ENCODE peak calls at places on chromosomes 4 and X, in six cellular contexts. V, M, R, Z, F and W are unnamed samples.

GRCh38 chrX:2705461-2705860 is 14.4 kb downstream of the CD99 start:
- DNase-seq in V (no peak), F (no peak), Z (no peak), M (no peak), R (no peak), W (no peak)

GRCh38 chr4:99468891-99469290 is 33.7 kb upstream of the ADH7 start:
- DNase-seq in F (no peak), R (no peak), Z (no peak), M (no peak), V (no peak), W (no peak)

GRCh38 chr4:183154701-183155391 is 55.8 kb downstream of the WWC2 start:
- DNase-seq in R (no peak), M (peak; percentile 40), V (no peak), F (no peak), Z (no peak), W (no peak)

GRCh38 chrX:9356846-9357245 is 108.0 kb upstream of the TBL1X start:
- DNase-seq in V (no peak), M (no peak), Z (no peak), F (no peak), R (no peak), W (no peak)

GRCh38 chrX:48794993-48795501 is 6.8 kb upstream of the HDAC6 start:
- DNase-seq in Z (no peak), V (peak; percentile 54), M (peak; percentile 11), F (peak; percentile 49), R (no peak), W (no peak)

GRCh38 chr4:82372502-82372873 is 1.3 kb downstream of the HNRNPD start:
- DNase-seq in R (peak; percentile 37), V (peak; percentile 15), M (peak; percentile 75), Z (peak; percentile 30), F (no peak), W (no peak)

GRCh38 chr4:113181289-113182007 is 132.0 kb downstream of the ANK2 start:
- DNase-seq in M (peak; percentile 59), F (no peak), V (no peak), R (no peak), Z (no peak), W (no peak)

GRCh38 chr4:39976945-39977488 is 694 bp downstream of the PDS5A start:
- DNase-seq in F (peak; percentile 17), V (no peak), M (peak; percentile 40), Z (peak; percentile 18), R (no peak), W (no peak)

GRCh38 chr4:183140911-183141320 is 41.9 kb downstream of the WWC2 start:
- DNase-seq in R (no peak), M (no peak), V (peak; percentile 99), F (no peak), Z (no peak), W (no peak)

GRCh38 chr4:110306363-110306762 is 107.9 kb upstream of the ELOVL6 start:
- DNase-seq in M (no peak), F (no peak), R (peak; percentile 33), Z (no peak), V (peak; percentile 81), W (no peak)

GRCh38 chr4:168621806-168622589 is 125.1 kb downstream of the PALLD start:
- DNase-seq in R (no peak), V (peak; percentile 95), F (no peak), M (no peak), Z (no peak), W (no peak)

GRCh38 chr4:87306056-87306455 is 16.6 kb downstream of the HSD17B13 start:
- DNase-seq in V (no peak), F (no peak), Z (no peak), R (no peak), M (no peak), W (no peak)

GRCh38 chr4:41590591-41590990 is 52.6 kb downstream of the LIMCH1 start:
- DNase-seq in M (no peak), F (no peak), R (peak; percentile 50), V (no peak), Z (peak; percentile 34), W (no peak)

GRCh38 chr4:190121759-190122158 is 51.8 kb upstream of the DUX4 start:
- DNase-seq in Z (no peak), R (no peak), V (no peak), F (no peak), M (no peak), W (no peak)

GRCh38 chr4:172480471-172480870 is 667.3 kb downstream of the GALNTL6 start:
- DNase-seq in M (no peak), Z (no peak), F (no peak), V (no peak), R (no peak), W (no peak)

GRCh38 chrX:19625612-19626011 is 110.3 kb upstream of the MAP3K15 start:
- DNase-seq in V (peak; percentile 10), F (peak; percentile 5), M (no peak), Z (no peak), R (no peak), W (no peak)

GRCh38 chr4:54433686-54434085 is 204.6 kb downstream of the PDGFRA start:
- DNase-seq in Z (no peak), V (no peak), R (no peak), M (no peak), F (no peak), W (no peak)

GRCh38 chrX:137427813-137428212 is 138.1 kb upstream of the ZIC3 start:
- DNase-seq in F (no peak), Z (no peak), R (no peak), M (peak; percentile 2), V (no peak), W (no peak)

GRCh38 chr4:41146716-41147506 is 67.4 kb downstream of the APBB2 start:
- DNase-seq in M (no peak), V (peak; percentile 76), R (no peak), Z (no peak), F (no peak), W (no peak)

GRCh38 chr4:93147524-93148212 is 680.9 kb upstream of the ATOH1 start:
- DNase-seq in V (no peak), M (no peak), R (no peak), F (no peak), Z (no peak), W (no peak)

GRCh38 chr4:184824776-184825393 is 883 bp downstream of the ACSL1 start:
- DNase-seq in M (no peak), V (no peak), F (no peak), Z (no peak), R (no peak), W (no peak)

GRCh38 chr4:62533573-62533972 is 1333.4 kb downstream of the ADGRL3 start:
- DNase-seq in R (no peak), Z (no peak), V (no peak), F (no peak), M (no peak), W (no peak)

GRCh38 chr4:111450867-111451266 is 694.4 kb upstream of the FAM241A start:
- DNase-seq in M (no peak), F (no peak), V (peak; percentile 38), Z (no peak), R (no peak), W (no peak)

GRCh38 chrX:15242899-15243555 is 26.9 kb downstream of the ASB9 start:
- DNase-seq in V (peak; percentile 22), Z (no peak), M (peak; percentile 28), R (peak; percentile 51), F (peak; percentile 11), W (no peak)

GRCh38 chrX:127908369-127908768 is 143.8 kb downstream of the ACTRT1 start:
- DNase-seq in V (no peak), M (no peak), F (no peak), R (no peak), Z (no peak), W (no peak)

GRCh38 chr4:136036744-136037143 is 1495.5 kb downstream of the PCDH18 start:
- DNase-seq in M (no peak), R (no peak), F (peak; percentile 0), Z (no peak), V (peak; percentile 74), W (no peak)

GRCh38 chr4:52983563-52984303 is 121.6 kb downstream of the RASL11B start:
- DNase-seq in F (peak; percentile 59), M (peak; percentile 84), R (peak; percentile 49), Z (no peak), V (peak; percentile 14), W (no peak)

GRCh38 chr4:52915730-52916129 is 53.6 kb downstream of the RASL11B start:
- DNase-seq in Z (no peak), F (no peak), V (no peak), R (no peak), M (no peak), W (no peak)

GRCh38 chrX:110178179-110178865 is 139.6 kb downstream of the AMMECR1 start:
- DNase-seq in F (no peak), V (no peak), M (no peak), R (no peak), Z (no peak), W (no peak)

GRCh38 chrX:45843518-45843917 is 642.8 kb upstream of the DIPK2B start:
- DNase-seq in V (no peak), M (peak; percentile 1), R (no peak), F (no peak), Z (no peak), W (no peak)
- TF ChIP-seq CTCF in V (no peak), M (no peak), R (no peak), F (no peak), Z (no peak), W (peak; percentile 24)

DNA sequence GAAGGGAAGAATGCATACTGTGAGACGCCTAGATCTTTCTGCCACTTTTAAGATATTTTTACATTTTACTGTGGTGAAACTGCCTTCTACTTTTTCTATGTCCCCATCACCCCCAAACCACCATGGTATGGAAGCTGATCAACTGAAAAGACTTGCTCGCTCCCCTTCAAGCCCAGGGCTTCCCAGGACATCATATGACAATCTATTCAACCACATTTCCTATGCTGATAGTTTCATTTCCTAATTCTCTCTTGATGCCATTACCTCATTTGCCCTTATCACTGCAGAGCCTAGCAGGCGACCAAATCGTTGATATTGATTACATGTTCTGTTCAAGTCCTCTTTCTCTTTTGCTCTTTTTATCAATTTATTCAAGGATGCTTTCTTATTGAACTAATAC is 40.1 kb upstream of the KLHL34 start:
- DNase-seq in Z (no peak), V (no peak), R (no peak), M (no peak), F (no peak), W (no peak)
- TF ChIP-seq CTCF in Z (no peak), V (no peak), R (no peak), M (no peak), F (no peak), W (no peak)

GRCh38 chrX:50622751-50623150 is 152.1 kb upstream of the DGKK start:
- DNase-seq in Z (no peak), V (no peak), M (no peak), F (no peak), R (no peak), W (no peak)

GRCh38 chrX:50615570-50616158 is 145.0 kb upstream of the DGKK start:
- DNase-seq in F (no peak), Z (no peak), M (no peak), R (peak; percentile 29), V (no peak), W (no peak)

GRCh38 chrX:50617183-50617582 is 146.6 kb upstream of the DGKK start:
- DNase-seq in R (no peak), M (no peak), V (no peak), Z (no peak), F (no peak), W (no peak)

GRCh38 chrX:50614460-50614859 is 143.8 kb upstream of the DGKK start:
- DNase-seq in F (no peak), V (no peak), Z (no peak), M (no peak), R (no peak), W (no peak)

GRCh38 chrX:50618788-50619558 is 148.3 kb upstream of the DGKK start:
- DNase-seq in Z (no peak), V (no peak), R (no peak), F (no peak), M (no peak), W (no peak)
- TF ChIP-seq CTCF in Z (no peak), V (no peak), R (no peak), F (no peak), M (no peak), W (no peak)

GRCh38 chr4:152454398-152455011 is 81.4 kb downstream of the FBXW7 start:
- DNase-seq in R (peak; percentile 51), Z (no peak), V (peak; percentile 12), M (no peak), F (peak; percentile 34), W (no peak)
- TF ChIP-seq CTCF in R (peak; percentile 84), Z (peak; percentile 50), V (peak; percentile 62), M (peak; percentile 73), F (peak; percentile 72), W (peak; percentile 50)